ENCODE peak calls at places on chromosomes 6 and 20, in ten cellular contexts. One of them, this sample, is unnamed.

GRCh38 chr6:42417641-42418112 is 34.0 kb downstream of the TRERF1 start:
- DNase-seq in adrenal gland: no peak
- DNase-seq in GM23338: no peak
- DNase-seq in cardiac fibroblast: no peak
- DNase-seq in OCI-LY7: no peak
- DNase-seq in left ventricle myocardium inferior: no peak
- DNase-seq in colonic mucosa: no peak
- DNase-seq in AG04449: no peak
- DNase-seq in mucosa of descending colon: no peak
- DNase-seq in foreskin fibroblast: no peak
- DNase-seq in this sample: no peak

GRCh38 chr20:49790077-49790798 is 22.4 kb upstream of the SLC9A8 start:
- DNase-seq in cardiac fibroblast: peak
- DNase-seq in left ventricle myocardium inferior: peak
- DNase-seq in AG04449: peak
- DNase-seq in mucosa of descending colon: no peak
- DNase-seq in OCI-LY7: no peak
- DNase-seq in GM23338: peak
- DNase-seq in colonic mucosa: no peak
- DNase-seq in adrenal gland: peak
- DNase-seq in foreskin fibroblast: peak
- DNase-seq in this sample: peak

GRCh38 chr6:12791371-12791770 is 74.8 kb downstream of the PHACTR1 start:
- DNase-seq in cardiac fibroblast: no peak
- DNase-seq in colonic mucosa: no peak
- DNase-seq in OCI-LY7: no peak
- DNase-seq in foreskin fibroblast: peak
- DNase-seq in mucosa of descending colon: no peak
- DNase-seq in GM23338: no peak
- DNase-seq in AG04449: no peak
- DNase-seq in adrenal gland: no peak
- DNase-seq in left ventricle myocardium inferior: no peak
- DNase-seq in this sample: no peak

GRCh38 chr6:142871910-142872331 is 73.1 kb downstream of the HIVEP2 start:
- DNase-seq in OCI-LY7: no peak
- DNase-seq in cardiac fibroblast: peak
- DNase-seq in colonic mucosa: peak
- DNase-seq in AG04449: peak
- DNase-seq in left ventricle myocardium inferior: no peak
- DNase-seq in mucosa of descending colon: peak
- DNase-seq in GM23338: no peak
- DNase-seq in foreskin fibroblast: peak
- DNase-seq in adrenal gland: no peak
- DNase-seq in this sample: peak

GRCh38 chr6:127732927-127733326 is 156.0 kb downstream of the C6orf58 start:
- DNase-seq in GM23338: no peak
- DNase-seq in adrenal gland: no peak
- DNase-seq in cardiac fibroblast: no peak
- DNase-seq in foreskin fibroblast: no peak
- DNase-seq in colonic mucosa: no peak
- DNase-seq in AG04449: no peak
- DNase-seq in mucosa of descending colon: no peak
- DNase-seq in OCI-LY7: no peak
- DNase-seq in left ventricle myocardium inferior: no peak
- DNase-seq in this sample: no peak

GRCh38 chr20:63873477-63873971 is 8.5 kb downstream of the TPD52L2 start:
- DNase-seq in cardiac fibroblast: peak
- DNase-seq in OCI-LY7: no peak
- DNase-seq in foreskin fibroblast: peak
- DNase-seq in adrenal gland: no peak
- DNase-seq in AG04449: no peak
- DNase-seq in colonic mucosa: no peak
- DNase-seq in mucosa of descending colon: no peak
- DNase-seq in left ventricle myocardium inferior: no peak
- DNase-seq in GM23338: no peak
- DNase-seq in this sample: peak

GRCh38 chr6:159762681-159763293 is 942 bp downstream of the ACAT2 start:
- DNase-seq in cardiac fibroblast: no peak
- DNase-seq in OCI-LY7: peak
- DNase-seq in GM23338: peak
- DNase-seq in mucosa of descending colon: peak
- DNase-seq in foreskin fibroblast: no peak
- DNase-seq in left ventricle myocardium inferior: peak
- DNase-seq in colonic mucosa: peak
- DNase-seq in AG04449: no peak
- DNase-seq in adrenal gland: no peak
- DNase-seq in this sample: no peak

GRCh38 chr6:114121913-114122662 is 151.1 kb upstream of the HDAC2 start:
- DNase-seq in GM23338: peak
- DNase-seq in adrenal gland: no peak
- DNase-seq in left ventricle myocardium inferior: no peak
- DNase-seq in AG04449: no peak
- DNase-seq in colonic mucosa: no peak
- DNase-seq in mucosa of descending colon: no peak
- DNase-seq in OCI-LY7: no peak
- DNase-seq in cardiac fibroblast: no peak
- DNase-seq in foreskin fibroblast: no peak
- DNase-seq in this sample: no peak

GRCh38 chr20:4073852-4074741 is 58.7 kb upstream of the RNF24 start:
- DNase-seq in GM23338: peak
- DNase-seq in colonic mucosa: peak
- DNase-seq in mucosa of descending colon: no peak
- DNase-seq in cardiac fibroblast: no peak
- DNase-seq in OCI-LY7: no peak
- DNase-seq in left ventricle myocardium inferior: no peak
- DNase-seq in adrenal gland: no peak
- DNase-seq in foreskin fibroblast: no peak
- DNase-seq in AG04449: no peak
- DNase-seq in this sample: no peak

GRCh38 chr20:34268851-34269668 is 27.8 kb downstream of the ASIP start:
- DNase-seq in GM23338: peak
- DNase-seq in foreskin fibroblast: no peak
- DNase-seq in colonic mucosa: peak
- DNase-seq in adrenal gland: peak
- DNase-seq in cardiac fibroblast: peak
- DNase-seq in left ventricle myocardium inferior: peak
- DNase-seq in AG04449: no peak
- DNase-seq in mucosa of descending colon: peak
- DNase-seq in OCI-LY7: no peak
- DNase-seq in this sample: no peak

GRCh38 chr6:52390361-52390727 is 28.4 kb downstream of the PAQR8 start:
- DNase-seq in foreskin fibroblast: peak
- DNase-seq in cardiac fibroblast: peak
- DNase-seq in mucosa of descending colon: peak
- DNase-seq in OCI-LY7: peak
- DNase-seq in GM23338: no peak
- DNase-seq in colonic mucosa: peak
- DNase-seq in adrenal gland: no peak
- DNase-seq in left ventricle myocardium inferior: no peak
- DNase-seq in AG04449: no peak
- DNase-seq in this sample: no peak

DNA sequence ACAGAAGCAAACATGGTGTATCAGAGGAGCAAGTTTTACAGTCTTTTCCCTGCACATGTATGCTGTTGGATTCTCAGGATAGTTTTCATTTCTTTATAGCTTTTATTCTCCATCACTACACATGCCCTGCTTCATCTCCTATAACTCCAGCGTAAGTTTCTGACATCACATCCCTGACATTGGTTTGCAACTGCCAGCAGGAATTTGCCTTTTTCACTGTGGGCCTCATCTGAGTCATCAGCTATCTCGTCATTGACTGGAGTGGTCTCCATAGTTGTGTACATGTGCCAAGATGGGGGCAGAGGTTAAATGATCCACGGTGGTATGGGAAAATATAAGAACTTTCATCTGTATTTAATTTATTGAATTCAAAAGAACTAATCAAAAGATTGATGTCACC is 96.7 kb downstream of the SLX4IP start:
- DNase-seq in foreskin fibroblast: no peak
- DNase-seq in adrenal gland: no peak
- DNase-seq in OCI-LY7: no peak
- DNase-seq in GM23338: no peak
- DNase-seq in cardiac fibroblast: peak
- DNase-seq in left ventricle myocardium inferior: no peak
- DNase-seq in AG04449: no peak
- DNase-seq in mucosa of descending colon: no peak
- DNase-seq in colonic mucosa: no peak
- DNase-seq in this sample: no peak
- H3K4me3 ChIP-seq in foreskin fibroblast: no peak
- H3K4me3 ChIP-seq in adrenal gland: no peak
- H3K4me3 ChIP-seq in OCI-LY7: no peak
- H3K4me3 ChIP-seq in GM23338: no peak
- H3K4me3 ChIP-seq in cardiac fibroblast: no peak
- H3K4me3 ChIP-seq in left ventricle myocardium inferior: no peak
- H3K4me3 ChIP-seq in AG04449: no peak
- H3K4me3 ChIP-seq in mucosa of descending colon: no peak
- H3K4me3 ChIP-seq in colonic mucosa: no peak
- H3K4me3 ChIP-seq in this sample: no peak

DNA sequence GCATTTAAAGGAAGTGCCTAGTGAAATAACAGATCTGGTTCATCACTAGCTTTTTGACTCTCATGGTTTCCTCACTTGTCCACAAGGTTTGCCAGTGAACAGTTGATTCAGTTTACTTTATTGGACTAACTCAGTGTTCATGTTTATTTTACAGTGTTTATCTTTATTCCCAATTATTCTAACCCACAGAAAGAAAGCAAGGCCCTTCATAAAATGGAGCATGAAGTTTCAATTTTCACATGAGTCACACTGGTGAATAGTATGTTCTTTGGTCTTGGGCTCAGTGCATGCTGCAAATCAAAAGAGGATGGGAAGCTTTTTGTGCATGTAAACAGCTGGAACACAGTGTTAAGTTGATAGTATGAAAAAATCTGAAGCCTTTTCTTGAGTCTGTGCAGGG is 217.6 kb upstream of the HDDC2 start:
- DNase-seq in colonic mucosa: no peak
- DNase-seq in GM23338: no peak
- DNase-seq in left ventricle myocardium inferior: no peak
- DNase-seq in mucosa of descending colon: no peak
- DNase-seq in OCI-LY7: no peak
- DNase-seq in AG04449: no peak
- DNase-seq in cardiac fibroblast: peak
- DNase-seq in foreskin fibroblast: no peak
- DNase-seq in adrenal gland: no peak
- DNase-seq in this sample: no peak
- TF ChIP-seq CTCF in colonic mucosa: no peak
- TF ChIP-seq CTCF in GM23338: no peak
- TF ChIP-seq CTCF in left ventricle myocardium inferior: no peak
- TF ChIP-seq CTCF in mucosa of descending colon: no peak
- TF ChIP-seq CTCF in OCI-LY7: no peak
- TF ChIP-seq CTCF in AG04449: no peak
- TF ChIP-seq CTCF in cardiac fibroblast: no peak
- TF ChIP-seq CTCF in foreskin fibroblast: no peak
- TF ChIP-seq CTCF in adrenal gland: no peak
- TF ChIP-seq CTCF in this sample: no peak

GRCh38 chr6:19849196-19849595 is 12.0 kb downstream of the ID4 start:
- DNase-seq in AG04449: no peak
- DNase-seq in mucosa of descending colon: no peak
- DNase-seq in adrenal gland: no peak
- DNase-seq in OCI-LY7: no peak
- DNase-seq in foreskin fibroblast: no peak
- DNase-seq in cardiac fibroblast: no peak
- DNase-seq in colonic mucosa: no peak
- DNase-seq in left ventricle myocardium inferior: no peak
- DNase-seq in GM23338: no peak
- DNase-seq in this sample: no peak

GRCh38 chr6:19851273-19852089 is 14.3 kb downstream of the ID4 start:
- DNase-seq in left ventricle myocardium inferior: no peak
- DNase-seq in adrenal gland: peak
- DNase-seq in mucosa of descending colon: peak
- DNase-seq in colonic mucosa: peak
- DNase-seq in foreskin fibroblast: peak
- DNase-seq in cardiac fibroblast: peak
- DNase-seq in AG04449: peak
- DNase-seq in GM23338: peak
- DNase-seq in OCI-LY7: peak
- DNase-seq in this sample: peak

GRCh38 chr6:19845271-19846046 is 8.3 kb downstream of the ID4 start:
- DNase-seq in GM23338: no peak
- DNase-seq in AG04449: no peak
- DNase-seq in foreskin fibroblast: no peak
- DNase-seq in OCI-LY7: no peak
- DNase-seq in adrenal gland: no peak
- DNase-seq in colonic mucosa: no peak
- DNase-seq in left ventricle myocardium inferior: no peak
- DNase-seq in mucosa of descending colon: no peak
- DNase-seq in cardiac fibroblast: no peak
- DNase-seq in this sample: peak

GRCh38 chr6:19849736-19850135 is 12.6 kb downstream of the ID4 start:
- DNase-seq in cardiac fibroblast: no peak
- DNase-seq in colonic mucosa: no peak
- DNase-seq in foreskin fibroblast: no peak
- DNase-seq in mucosa of descending colon: no peak
- DNase-seq in left ventricle myocardium inferior: no peak
- DNase-seq in adrenal gland: no peak
- DNase-seq in OCI-LY7: no peak
- DNase-seq in GM23338: no peak
- DNase-seq in AG04449: no peak
- DNase-seq in this sample: no peak

DNA sequence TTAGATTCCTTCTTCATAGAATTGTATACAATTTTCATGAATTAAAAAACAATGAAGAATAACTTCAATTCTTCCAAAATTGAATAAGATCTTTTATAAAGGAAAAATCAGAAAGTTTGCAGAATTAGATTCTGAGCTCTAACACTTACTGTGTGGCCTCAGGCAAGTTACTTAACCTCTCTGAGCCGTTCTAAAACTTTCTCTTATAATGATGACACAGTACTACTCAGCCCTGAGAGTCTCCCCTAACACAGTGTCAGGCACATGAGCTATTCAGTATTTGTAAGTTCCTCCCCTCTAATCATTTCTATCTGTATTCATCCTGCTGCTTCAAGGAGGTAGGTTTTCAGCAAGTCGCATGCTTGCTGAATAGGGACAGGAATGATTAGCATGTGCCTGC is 11.3 kb downstream of the ID4 start:
- DNase-seq in left ventricle myocardium inferior: no peak
- DNase-seq in GM23338: no peak
- DNase-seq in AG04449: no peak
- DNase-seq in OCI-LY7: no peak
- DNase-seq in mucosa of descending colon: no peak
- DNase-seq in adrenal gland: no peak
- DNase-seq in cardiac fibroblast: no peak
- DNase-seq in foreskin fibroblast: no peak
- DNase-seq in colonic mucosa: no peak
- DNase-seq in this sample: no peak
- H3K4me3 ChIP-seq in left ventricle myocardium inferior: no peak
- H3K4me3 ChIP-seq in GM23338: no peak
- H3K4me3 ChIP-seq in AG04449: no peak
- H3K4me3 ChIP-seq in OCI-LY7: no peak
- H3K4me3 ChIP-seq in mucosa of descending colon: no peak
- H3K4me3 ChIP-seq in adrenal gland: no peak
- H3K4me3 ChIP-seq in cardiac fibroblast: no peak
- H3K4me3 ChIP-seq in foreskin fibroblast: no peak
- H3K4me3 ChIP-seq in colonic mucosa: no peak
- H3K4me3 ChIP-seq in this sample: no peak

GRCh38 chr6:7108964-7109836 is 1.4 kb downstream of the RREB1 start:
- DNase-seq in left ventricle myocardium inferior: peak
- DNase-seq in foreskin fibroblast: peak
- DNase-seq in OCI-LY7: peak
- DNase-seq in mucosa of descending colon: peak
- DNase-seq in GM23338: peak
- DNase-seq in cardiac fibroblast: peak
- DNase-seq in adrenal gland: peak
- DNase-seq in AG04449: no peak
- DNase-seq in colonic mucosa: peak
- DNase-seq in this sample: peak
- TF ChIP-seq CTCF in left ventricle myocardium inferior: no peak
- TF ChIP-seq CTCF in foreskin fibroblast: no peak
- TF ChIP-seq CTCF in OCI-LY7: no peak
- TF ChIP-seq CTCF in mucosa of descending colon: no peak
- TF ChIP-seq CTCF in GM23338: no peak
- TF ChIP-seq CTCF in cardiac fibroblast: no peak
- TF ChIP-seq CTCF in adrenal gland: no peak
- TF ChIP-seq CTCF in AG04449: no peak
- TF ChIP-seq CTCF in colonic mucosa: no peak
- TF ChIP-seq CTCF in this sample: no peak

This sample was measured in AG09309.